ENCODE peak calls at places on chromosomes 5 and 9, in nine cellular contexts. G is ovary, X is spleen, Y is adrenal gland, U is IMR-90, W is lower leg skin, Z is gastrocnemius medialis, J is H1, E is NB4. H is an unnamed sample.

GRCh38 chr5:72110401-72111013 is 3.2 kb downstream of the MAP1B start:
- DNase-seq in G (no peak), X (no peak), Y (no peak), U (no peak), W (no peak), Z (no peak), J (no peak), E (no peak), H (no peak)

GRCh38 chr9:35108946-35109575 is 6.1 kb upstream of the STOML2 start:
- DNase-seq in G (no peak), X (no peak), Y (no peak), U (no peak), W (peak; percentile 81), Z (no peak), J (no peak), E (peak; percentile 76), H (no peak)

GRCh38 chr5:171418316-171418981 is 998 bp upstream of the FGF18 start:
- DNase-seq in G (peak; percentile 88), X (peak; percentile 88), Y (peak; percentile 80), U (peak; percentile 82), W (peak; percentile 93), Z (peak; percentile 37), J (peak; percentile 69), E (no peak), H (peak; percentile 82)

GRCh38 chr5:134649163-134649916 is 755 bp downstream of the SEC24A start:
- DNase-seq in G (no peak), X (peak; percentile 88), Y (peak; percentile 69), U (peak; percentile 8), W (no peak), Z (peak; percentile 20), J (no peak), E (peak; percentile 15), H (peak; percentile 49)

GRCh38 chr5:66828551-66829421 is 232.6 kb downstream of the MAST4 start:
- DNase-seq in G (peak; percentile 54), X (peak; percentile 89), Y (peak; percentile 69), U (peak; percentile 71), W (peak; percentile 91), Z (peak; percentile 39), J (no peak), E (no peak), H (peak; percentile 67)

GRCh38 chr5:78221964-78222451 is 72.5 kb downstream of the AP3B1 start:
- DNase-seq in G (no peak), X (peak; percentile 76), Y (peak; percentile 8), U (peak; percentile 4), W (no peak), Z (no peak), J (peak; percentile 27), E (peak; percentile 94), H (no peak)

GRCh38 chr5:150263801-150264621 is 25.6 kb downstream of the CAMK2A start:
- DNase-seq in G (no peak), X (no peak), Y (peak; percentile 85), U (peak; percentile 90), W (no peak), Z (peak; percentile 79), J (no peak), E (peak; percentile 64), H (peak; percentile 65)

GRCh38 chr5:74311961-74312360 is 328.6 kb downstream of the ENC1 start:
- DNase-seq in G (no peak), X (no peak), Y (no peak), U (no peak), W (no peak), Z (peak; percentile 46), J (no peak), E (no peak), H (peak; percentile 31)

GRCh38 chr9:4034404-4034803 is 265.5 kb downstream of the GLIS3 start:
- DNase-seq in G (no peak), X (no peak), Y (no peak), U (no peak), W (no peak), Z (no peak), J (no peak), E (no peak), H (no peak)

GRCh38 chr5:168786142-168786541 is 207.0 kb upstream of the PANK3 start:
- DNase-seq in G (no peak), X (no peak), Y (no peak), U (no peak), W (no peak), Z (no peak), J (no peak), E (peak; percentile 17), H (no peak)

GRCh38 chr5:132471006-132471907 is 19.3 kb downstream of the IRF1 start:
- DNase-seq in G (peak; percentile 14), X (no peak), Y (no peak), U (no peak), W (no peak), Z (no peak), J (no peak), E (no peak), H (peak; percentile 16)

GRCh38 chr5:1523480-1523792 is 324 bp downstream of the LPCAT1 start:
- DNase-seq in G (no peak), X (peak; percentile 91), Y (no peak), U (no peak), W (no peak), Z (no peak), J (no peak), E (no peak), H (no peak)

GRCh38 chr9:131836607-131837315 is 96.9 kb upstream of the RAPGEF1 start:
- DNase-seq in G (no peak), X (no peak), Y (no peak), U (no peak), W (no peak), Z (no peak), J (no peak), E (no peak), H (no peak)

GRCh38 chr5:32170303-32171170 is 3.6 kb downstream of the GOLPH3 start:
- DNase-seq in G (no peak), X (no peak), Y (no peak), U (peak; percentile 93), W (no peak), Z (no peak), J (no peak), E (no peak), H (no peak)

GRCh38 chr9:111691686-111692329 is 30.4 kb downstream of the GNG10 start:
- DNase-seq in G (no peak), X (no peak), Y (no peak), U (peak; percentile 48), W (no peak), Z (no peak), J (no peak), E (peak; percentile 60), H (no peak)

GRCh38 chr5:133453825-133454224 is 158.5 kb downstream of the FSTL4 start:
- DNase-seq in G (no peak), X (no peak), Y (no peak), U (no peak), W (no peak), Z (no peak), J (no peak), E (no peak), H (no peak)

DNA sequence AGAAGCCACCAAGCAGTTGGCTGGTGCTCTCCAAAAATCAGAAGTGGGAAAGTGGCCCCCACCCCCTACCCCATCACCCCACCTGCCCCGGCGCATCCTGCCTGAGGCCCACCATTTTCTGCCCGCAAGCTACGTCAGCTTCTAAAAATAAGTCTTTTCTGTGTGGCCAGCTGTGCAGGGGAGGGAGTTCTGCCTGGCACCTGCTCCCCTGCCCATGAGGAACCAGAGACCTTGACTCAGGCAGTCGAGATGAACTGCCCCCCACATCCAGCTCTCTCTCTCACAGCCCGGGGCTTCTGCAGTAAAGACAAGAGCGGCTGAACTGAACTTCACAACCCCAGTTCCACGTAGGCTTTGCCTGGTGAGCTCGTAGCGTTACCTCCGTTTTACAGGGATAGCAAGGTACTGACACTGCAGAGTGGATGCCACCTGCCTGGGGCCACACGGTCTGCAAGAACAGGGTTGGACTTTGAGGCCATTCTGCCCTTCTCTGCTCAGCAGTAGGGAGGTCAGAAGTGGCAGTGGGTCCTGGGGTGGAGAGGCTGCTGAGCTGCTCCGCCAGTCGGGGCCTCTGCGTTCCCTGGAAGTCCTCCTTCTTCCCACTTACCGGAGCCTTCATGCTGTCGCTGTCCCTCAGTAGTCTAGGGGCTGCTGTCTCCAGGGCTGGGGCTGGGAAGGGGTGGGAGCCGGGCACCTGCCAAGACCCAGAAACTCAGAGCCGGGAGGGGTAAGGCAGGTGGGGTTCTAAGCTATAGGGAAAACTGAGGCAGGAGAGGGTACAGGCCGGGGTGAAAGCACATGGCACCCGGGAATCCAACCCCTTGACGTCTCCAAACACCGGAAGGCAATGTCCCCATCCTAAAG is 808 bp downstream of the ST6GALNAC4 start:
- DNase-seq in G (no peak), X (peak; percentile 88), Y (no peak), U (no peak), W (no peak), Z (no peak), J (no peak), E (no peak), H (peak; percentile 72)
- TF ChIP-seq POLR2A in G (no peak), X (no peak), Y (no peak), U (no peak), W (no peak), Z (no peak), J (no peak), E (no peak), H (peak; percentile 69)

DNA sequence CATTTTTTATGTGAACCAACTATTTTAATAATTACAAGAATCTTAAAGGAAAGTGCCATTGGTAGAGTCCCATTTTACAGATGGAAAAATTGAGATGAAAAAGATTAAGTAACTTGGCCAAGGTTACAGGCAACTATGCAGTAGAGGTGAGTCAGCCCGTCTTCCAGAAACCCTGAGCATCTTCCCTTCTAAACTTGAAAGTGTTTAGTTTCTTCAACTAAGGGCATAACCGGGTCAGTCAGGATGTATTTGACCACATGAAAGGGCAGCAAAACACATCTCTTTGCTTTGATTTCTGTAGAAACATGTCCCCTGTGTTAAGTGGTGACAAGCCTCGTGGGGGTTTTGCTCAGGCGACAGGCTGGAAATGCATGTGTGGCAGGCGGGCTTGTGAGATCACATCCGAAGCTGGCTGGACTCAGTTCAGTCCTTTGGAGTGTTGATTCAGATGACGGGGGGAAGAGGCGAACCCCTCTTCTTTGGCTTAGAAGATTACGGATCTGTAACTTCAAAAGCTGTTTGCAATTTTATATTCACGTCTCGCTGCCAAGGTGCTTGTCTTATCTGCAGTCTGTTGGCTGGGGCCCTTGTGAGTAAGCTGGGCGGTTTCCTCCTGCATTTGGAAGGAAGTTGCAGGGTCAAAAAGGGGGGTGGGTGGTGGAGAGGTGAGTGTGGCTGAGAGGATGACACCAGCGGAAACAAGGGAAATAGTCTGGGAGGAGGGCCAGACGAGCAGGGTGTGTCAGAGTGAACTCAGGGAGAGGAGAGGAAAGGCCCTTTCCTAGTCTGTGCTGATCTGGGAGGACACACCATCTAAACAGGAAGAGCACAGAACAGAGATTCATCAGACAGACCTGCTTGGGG is 78.9 kb upstream of the RPS23 start:
- DNase-seq in G (peak; percentile 65), X (no peak), Y (peak; percentile 96), U (peak; percentile 94), W (peak; percentile 93), Z (peak; percentile 24), J (no peak), E (peak; percentile 8), H (peak; percentile 57)
- TF ChIP-seq POLR2A in G (no peak), X (no peak), Y (peak; percentile 71), U (no peak), W (no peak), Z (no peak), J (no peak), E (no peak), H (no peak)

GRCh38 chr9:133375724-133376654 is at the start of the genes STKLD1 and SURF4:
- DNase-seq in G (peak; percentile 97), X (peak; percentile 100), Y (peak; percentile 97), U (peak; percentile 94), W (peak; percentile 99), Z (peak; percentile 90), J (peak; percentile 81), E (peak; percentile 97), H (peak; percentile 98)
- TF ChIP-seq POLR2A in G (peak; percentile 89), X (peak; percentile 65), Y (peak; percentile 96), U (peak; percentile 98), W (peak; percentile 38), Z (peak; percentile 97), J (peak; percentile 82), E (peak; percentile 69), H (peak; percentile 73)

GRCh38 chr9:121449786-121450185 is 49.9 kb downstream of the GGTA1 start:
- DNase-seq in G (no peak), X (no peak), Y (no peak), U (no peak), W (no peak), Z (no peak), J (no peak), E (no peak), H (no peak)
- TF ChIP-seq POLR2A in G (no peak), X (no peak), Y (no peak), U (no peak), W (no peak), Z (no peak), J (no peak), E (no peak), H (no peak)

H was measured in body of pancreas.